ENCODE peak calls at places on chromosomes 3 and 15, in four cellular contexts. G is GM13976; D is activated T-helper 9 cell treated with anti-CD3 and anti-CD28 coated beads, Interleukin-2, amount 50 U/mL, for 16 hours; F is anterior cingulate cortex. A is an unnamed sample.

GRCh38 chr3:97872209-97873042 is 50.6 kb downstream of the CRYBG3 start:
- DNase-seq in G (no peak), D (peak), F (no peak), A (no peak)

GRCh38 chr3:29465836-29466235 is 185.0 kb downstream of the RBMS3 start:
- DNase-seq in G (no peak), D (no peak), F (no peak), A (no peak)

GRCh38 chr15:76776480-76776879 is 128.7 kb downstream of the SCAPER start:
- DNase-seq in G (no peak), D (no peak), F (no peak), A (no peak)

GRCh38 chr15:46652256-46652655 is 1017.4 kb downstream of the SQOR start:
- DNase-seq in G (no peak), D (no peak), F (no peak), A (no peak)

GRCh38 chr3:129486057-129487035 is 42.1 kb upstream of the RHO start:
- DNase-seq in G (peak), D (no peak), F (no peak), A (no peak)

GRCh38 chr3:173221010-173221409 is 80.0 kb upstream of the SPATA16 start:
- DNase-seq in G (no peak), D (no peak), F (no peak), A (no peak)

GRCh38 chr3:133928136-133928893 is 32.6 kb upstream of the RAB6B start:
- DNase-seq in G (peak), D (no peak), F (no peak), A (peak)

GRCh38 chr3:141402476-141403171 is 34.3 kb downstream of the ZBTB38 start:
- DNase-seq in G (peak), D (peak), F (peak), A (peak)

GRCh38 chr15:36407647-36408046 is 171.8 kb upstream of the CDIN1 start:
- DNase-seq in G (no peak), D (no peak), F (no peak), A (no peak)

A was measured in stimulated activated effector memory CD8-positive, alpha-beta T cell treated with anti-CD3 and anti-CD28 coated beads, Interleukin-12 subunit alpha, Interleukin-12 subunit beta, amount 100 ng/mL, for 72 hours.